ENCODE peak calls at places on chromosome 15, in six cellular contexts. P, H, V, E, S and D are unnamed samples.

GRCh38 chr15:78004222-78004727 is 73.2 kb downstream of the TBC1D2B start:
- DNase-seq in S (no peak), P (no peak), E (no peak), V (peak; percentile 47), H (no peak), D (no peak)

GRCh38 chr15:40773902-40774301 is 4.1 kb downstream of the C15orf62 start:
- DNase-seq in V (no peak), P (no peak), H (no peak), S (no peak), E (no peak), D (no peak)

GRCh38 chr15:83436513-83437158 is 10.5 kb upstream of the SH3GL3 start:
- DNase-seq in P (no peak), S (no peak), V (no peak), E (no peak), H (no peak), D (no peak)

GRCh38 chr15:62494144-62494543 is 329.1 kb upstream of the C2CD4B start:
- DNase-seq in H (no peak), V (no peak), E (no peak), P (no peak), S (no peak), D (no peak)

GRCh38 chr15:99408236-99409096 is 157.2 kb downstream of the LRRC28 start:
- DNase-seq in S (no peak), V (no peak), E (no peak), H (no peak), P (no peak), D (no peak)

GRCh38 chr15:60096157-60096556 is 92.0 kb downstream of the FOXB1 start:
- DNase-seq in P (no peak), S (no peak), H (no peak), E (no peak), V (no peak), D (no peak)

GRCh38 chr15:70433583-70434288 is 329.6 kb downstream of the UACA start:
- DNase-seq in V (no peak), H (no peak), P (no peak), E (no peak), S (peak; percentile 19), D (no peak)

GRCh38 chr15:25770618-25771369 is 92.3 kb downstream of the ATP10A start:
- DNase-seq in E (no peak), H (no peak), S (no peak), V (no peak), P (no peak), D (no peak)

GRCh38 chr15:99102332-99103235 is 2.3 kb upstream of the SYNM start:
- DNase-seq in S (peak; percentile 33), V (no peak), H (no peak), E (no peak), P (no peak), D (no peak)

GRCh38 chr15:51869074-51869425 is 39.6 kb downstream of the TMOD3 start:
- DNase-seq in E (no peak), S (no peak), H (no peak), V (no peak), P (no peak), D (no peak)

GRCh38 chr15:65115542-65115941 is 542 bp upstream of the UBAP1L start:
- DNase-seq in S (no peak), H (no peak), P (no peak), E (no peak), V (no peak), D (no peak)

GRCh38 chr15:35874260-35874905 is 328.4 kb upstream of the DPH6 start:
- DNase-seq in V (no peak), H (no peak), S (no peak), P (no peak), E (no peak), D (no peak)

GRCh38 chr15:49558924-49559323 is 61.7 kb downstream of the FAM227B start:
- DNase-seq in P (no peak), S (no peak), H (no peak), V (no peak), E (no peak), D (no peak)

GRCh38 chr15:58515807-58516206 is 84.0 kb downstream of the LIPC start:
- DNase-seq in E (no peak), V (no peak), P (no peak), S (no peak), H (no peak), D (no peak)

GRCh38 chr15:31537770-31538592 is 211.3 kb downstream of the KLF13 start:
- DNase-seq in S (no peak), E (no peak), V (no peak), H (peak; percentile 27), P (no peak), D (no peak)

GRCh38 chr15:29516929-29517328 is 247.3 kb upstream of the NSMCE3 start:
- DNase-seq in V (no peak), P (no peak), S (no peak), E (no peak), H (no peak), D (no peak)

GRCh38 chr15:33903661-33904060 is 64.6 kb upstream of the CHRM5 start:
- DNase-seq in S (no peak), H (no peak), P (no peak), V (no peak), E (no peak), D (no peak)

GRCh38 chr15:40928975-40929729 is at the start of gene DLL4:
- DNase-seq in E (no peak), P (no peak), V (peak; percentile 49), S (peak; percentile 62), H (peak; percentile 79), D (no peak)

GRCh38 chr15:80367094-80367493 is 37.1 kb upstream of the ARNT2 start:
- DNase-seq in V (no peak), S (no peak), H (no peak), E (no peak), P (no peak), D (no peak)

GRCh38 chr15:29018406-29018805 is 132.6 kb downstream of the APBA2 start:
- DNase-seq in V (no peak), S (no peak), E (no peak), H (no peak), P (no peak), D (peak; percentile 34)

GRCh38 chr15:25764980-25765735 is 98.0 kb downstream of the ATP10A start:
- DNase-seq in V (no peak), S (no peak), H (no peak), P (no peak), E (no peak), D (no peak)

GRCh38 chr15:64348455-64348854 is 7.5 kb downstream of the CSNK1G1 start:
- DNase-seq in S (no peak), V (no peak), H (no peak), E (no peak), P (no peak), D (no peak)

GRCh38 chr15:47505712-47506542 is 211.4 kb upstream of the SEMA6D start:
- DNase-seq in S (no peak), V (no peak), P (peak; percentile 60), H (no peak), E (no peak), D (no peak)

GRCh38 chr15:25238126-25238525 is 200.7 kb downstream of the UBE3A start:
- DNase-seq in H (peak; percentile 25), V (no peak), E (no peak), P (no peak), S (no peak), D (no peak)

GRCh38 chr15:40790723-40791122 is 16.2 kb upstream of the ZFYVE19 start:
- DNase-seq in E (no peak), P (no peak), V (no peak), S (no peak), H (no peak), D (no peak)

GRCh38 chr15:80339601-80340000 is 64.6 kb upstream of the ARNT2 start:
- DNase-seq in H (no peak), P (no peak), E (no peak), S (no peak), V (no peak), D (no peak)

GRCh38 chr15:88901713-88902490 is 6.6 kb upstream of the HAPLN3 start:
- DNase-seq in H (no peak), V (no peak), P (no peak), S (no peak), E (no peak), D (no peak)
- H3K27ac ChIP-seq in H (peak overlapping the region; percentile 58), V (no peak overlapping the region), P (no peak overlapping the region), S (no peak overlapping the region), E (no peak overlapping the region), D (no peak overlapping the region)

GRCh38 chr15:69060041-69060481 is 45.6 kb downstream of the NOX5 start:
- DNase-seq in S (no peak), H (peak; percentile 85), P (no peak), E (no peak), V (no peak), D (no peak)
- H3K27ac ChIP-seq in S (no peak overlapping the region), H (no peak overlapping the region), P (no peak overlapping the region), E (no peak overlapping the region), V (no peak overlapping the region), D (no peak overlapping the region)

GRCh38 chr15:44207643-44208042 is 12.6 kb upstream of the FRMD5 start:
- DNase-seq in V (no peak), E (no peak), H (no peak), S (no peak), P (no peak), D (no peak)
- H3K27ac ChIP-seq in V (no peak overlapping the region), E (no peak overlapping the region), H (no peak overlapping the region), S (no peak overlapping the region), P (no peak overlapping the region), D (no peak overlapping the region)

GRCh38 chr15:68679161-68679560 is 100.4 kb downstream of the CORO2B start:
- DNase-seq in E (no peak), H (no peak), S (no peak), V (no peak), P (no peak), D (no peak)
- H3K27ac ChIP-seq in E (no peak overlapping the region), H (no peak overlapping the region), S (no peak overlapping the region), V (no peak overlapping the region), P (peak overlapping the region; percentile 90), D (peak overlapping the region; percentile 96)

DNA sequence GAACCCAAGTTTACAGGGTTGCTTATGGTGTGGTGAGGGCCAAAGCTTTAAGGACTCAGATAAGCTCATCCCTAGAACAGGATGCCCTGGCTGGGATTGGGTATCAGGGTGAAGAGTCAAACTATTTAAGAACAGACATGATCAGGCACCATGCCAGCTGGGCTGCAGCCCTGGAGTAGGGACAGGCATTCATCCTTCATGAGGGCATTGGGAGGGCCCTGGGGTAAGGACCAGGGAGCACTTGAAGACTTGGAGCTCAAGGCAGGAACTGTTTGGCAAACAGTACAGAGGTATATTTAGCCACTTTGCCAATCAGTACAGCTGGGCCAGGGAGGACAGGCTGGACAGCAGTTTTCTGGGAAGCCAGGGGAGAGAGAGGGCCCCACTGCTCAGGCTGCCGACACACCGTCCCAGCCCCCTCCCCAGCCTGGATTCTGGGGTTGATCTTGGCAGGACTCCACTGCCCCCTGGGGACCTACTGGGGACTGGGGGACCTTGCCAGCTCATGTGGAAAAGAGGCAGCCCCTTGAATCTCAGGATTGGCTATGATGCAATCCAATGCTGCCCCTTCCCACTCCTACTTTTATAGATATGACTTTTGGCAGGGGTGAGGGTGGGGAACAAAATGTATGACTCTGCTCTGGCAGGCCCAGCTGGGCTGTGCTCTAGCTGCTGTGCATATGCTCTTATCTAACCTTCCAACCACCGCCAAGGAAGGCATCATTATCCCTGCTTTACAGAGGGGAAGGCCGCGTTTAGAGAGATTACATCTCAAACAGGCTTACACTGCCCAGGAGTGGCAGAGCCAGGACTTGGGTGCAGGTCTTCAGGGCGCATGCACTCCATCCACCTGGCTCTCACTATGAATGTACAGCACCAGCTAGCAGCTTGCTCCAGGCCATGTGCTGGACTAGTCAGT is 2.3 kb downstream of the PLA2G4E start:
- DNase-seq in P (no peak), E (no peak), V (no peak), H (peak; percentile 77), S (no peak), D (no peak)
- H3K27ac ChIP-seq in P (no peak overlapping the region), E (no peak overlapping the region), V (no peak overlapping the region), H (peak overlapping the region; percentile 39), S (no peak overlapping the region), D (no peak overlapping the region)